ENCODE peak calls at places on chromosomes 12 and 14, in nine cellular contexts. B is body of pancreas, X is heart left ventricle, V is H1, K is ovary, Y is A549, P is adrenal gland, G is sigmoid colon, H is stomach. D is an unnamed sample.

GRCh38 chr12:58888131-58888783 is 32.0 kb downstream of the LRIG3 start:
- DNase-seq in B (peak; percentile 64), X (peak; percentile 70), V (no peak), K (peak; percentile 22), Y (no peak), P (peak; percentile 22), G (peak; percentile 77), H (peak; percentile 37), D (no peak)

GRCh38 chr14:97413991-97414717 is 617.0 kb downstream of the VRK1 start:
- DNase-seq in B (no peak), X (no peak), V (no peak), K (no peak), Y (no peak), P (no peak), G (no peak), H (no peak), D (no peak)

GRCh38 chr14:65424531-65424930 is 12.0 kb downstream of the FUT8 start:
- DNase-seq in B (no peak), X (no peak), V (no peak), K (no peak), Y (no peak), P (no peak), G (no peak), H (no peak), D (no peak)

GRCh38 chr12:40614923-40615322 is 77.3 kb upstream of the CNTN1 start:
- DNase-seq in B (no peak), X (no peak), V (no peak), K (no peak), Y (no peak), P (no peak), G (no peak), H (no peak), D (no peak)

GRCh38 chr12:104055686-104056388 is 5.8 kb upstream of the GLT8D2 start:
- DNase-seq in B (peak; percentile 97), X (peak; percentile 92), V (no peak), K (peak; percentile 13), Y (no peak), P (no peak), G (peak; percentile 92), H (peak; percentile 83), D (no peak)

GRCh38 chr14:75044760-75045159 is 6.5 kb downstream of the MLH3 start:
- DNase-seq in B (no peak), X (no peak), V (no peak), K (no peak), Y (no peak), P (no peak), G (no peak), H (no peak), D (no peak)

GRCh38 chr12:1318327-1319031 is 275.9 kb downstream of the FBXL14 start:
- DNase-seq in B (peak; percentile 62), X (peak; percentile 48), V (no peak), K (no peak), Y (no peak), P (no peak), G (no peak), H (peak; percentile 33), D (no peak)

GRCh38 chr12:104571328-104571727 is 114.6 kb downstream of the CHST11 start:
- DNase-seq in B (no peak), X (no peak), V (no peak), K (no peak), Y (no peak), P (no peak), G (no peak), H (no peak), D (no peak)

GRCh38 chr12:100375023-100375737 is 18.3 kb downstream of the SLC17A8 start:
- DNase-seq in B (peak; percentile 59), X (peak; percentile 84), V (no peak), K (peak; percentile 80), Y (no peak), P (no peak), G (peak; percentile 89), H (peak; percentile 48), D (no peak)

GRCh38 chr14:101193126-101193844 is 289.8 kb upstream of the RTL1 start:
- DNase-seq in B (no peak), X (no peak), V (no peak), K (peak; percentile 6), Y (no peak), P (no peak), G (peak; percentile 29), H (peak; percentile 20), D (no peak)

GRCh38 chr14:68547305-68548193 is 245.3 kb downstream of the ZFP36L1 start:
- DNase-seq in B (peak; percentile 37), X (peak; percentile 57), V (no peak), K (peak; percentile 75), Y (peak; percentile 79), P (no peak), G (peak; percentile 97), H (peak; percentile 41), D (no peak)

GRCh38 chr14:58298880-58299664 is 717 bp downstream of the ARID4A start:
- DNase-seq in B (peak; percentile 51), X (peak; percentile 48), V (no peak), K (peak; percentile 32), Y (peak; percentile 22), P (peak; percentile 51), G (peak; percentile 72), H (peak; percentile 30), D (no peak)

GRCh38 chr14:101928415-101928841 is 35.9 kb upstream of the DYNC1H1 start:
- DNase-seq in B (no peak), X (no peak), V (no peak), K (peak; percentile 58), Y (no peak), P (no peak), G (peak; percentile 58), H (no peak), D (no peak)

GRCh38 chr12:106889950-106890626 is 65.6 kb upstream of the TMEM263 start:
- DNase-seq in B (no peak), X (no peak), V (no peak), K (no peak), Y (no peak), P (no peak), G (no peak), H (no peak), D (no peak)

GRCh38 chr14:61694830-61695694 is at the start of gene HIF1A:
- DNase-seq in B (peak; percentile 97), X (peak; percentile 98), V (peak; percentile 97), K (peak; percentile 95), Y (peak; percentile 93), P (peak; percentile 97), G (peak; percentile 98), H (peak; percentile 97), D (peak; percentile 87)
- TF ChIP-seq POLR2A in B (peak; percentile 96), X (peak; percentile 92), V (peak; percentile 98), K (peak; percentile 90), Y (peak; percentile 95), P (peak; percentile 98), G (peak; percentile 86), H (peak; percentile 87), D (peak; percentile 96)

DNA sequence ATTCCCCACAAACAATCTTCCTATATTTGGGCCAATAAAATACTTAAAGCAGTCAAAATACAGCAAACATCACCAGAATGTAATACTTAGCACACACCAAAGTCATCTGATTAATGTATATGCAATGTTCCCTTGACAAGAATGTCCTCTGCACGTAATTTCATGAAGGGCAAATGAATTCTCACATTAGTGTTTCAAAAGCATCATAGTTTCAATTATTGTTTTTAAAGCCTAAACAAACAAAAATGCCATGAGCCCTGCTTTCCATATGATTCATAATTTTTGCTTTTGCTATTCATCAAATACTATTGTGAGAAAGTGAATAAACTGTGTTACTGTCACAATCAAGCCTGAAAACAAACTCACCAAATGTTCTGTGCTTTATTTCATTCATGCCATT is 156.0 kb downstream of the EPS8 start:
- DNase-seq in B (no peak), X (no peak), V (no peak), K (no peak), Y (no peak), P (no peak), G (no peak), H (no peak), D (no peak)
- H3K4me1 ChIP-seq in B (peaks cover 4% of the 10 kb centered on the region), X (peaks cover 53% of the 10 kb centered on the region), V (peaks cover 4% of the 10 kb centered on the region), K (peaks cover 15% of the 10 kb centered on the region), Y (peaks cover 78% of the 10 kb centered on the region), P (peaks cover 22% of the 10 kb centered on the region), G (peaks cover 41% of the 10 kb centered on the region), H (peaks cover 29% of the 10 kb centered on the region), D (peaks cover 18% of the 10 kb centered on the region)

GRCh38 chr12:75955251-75955650 is 76.3 kb downstream of the PHLDA1 start:
- DNase-seq in B (no peak), X (no peak), V (no peak), K (no peak), Y (no peak), P (no peak), G (no peak), H (no peak), D (no peak)

GRCh38 chr12:75951399-75952228 is 80.0 kb downstream of the PHLDA1 start:
- DNase-seq in B (no peak), X (no peak), V (no peak), K (no peak), Y (no peak), P (no peak), G (no peak), H (no peak), D (no peak)

GRCh38 chr12:75954749-75955148 is 76.8 kb downstream of the PHLDA1 start:
- DNase-seq in B (no peak), X (no peak), V (no peak), K (no peak), Y (no peak), P (no peak), G (no peak), H (no peak), D (no peak)

GRCh38 chr12:75954076-75954475 is 77.5 kb downstream of the PHLDA1 start:
- DNase-seq in B (no peak), X (no peak), V (no peak), K (no peak), Y (peak; percentile 92), P (no peak), G (no peak), H (no peak), D (no peak)

DNA sequence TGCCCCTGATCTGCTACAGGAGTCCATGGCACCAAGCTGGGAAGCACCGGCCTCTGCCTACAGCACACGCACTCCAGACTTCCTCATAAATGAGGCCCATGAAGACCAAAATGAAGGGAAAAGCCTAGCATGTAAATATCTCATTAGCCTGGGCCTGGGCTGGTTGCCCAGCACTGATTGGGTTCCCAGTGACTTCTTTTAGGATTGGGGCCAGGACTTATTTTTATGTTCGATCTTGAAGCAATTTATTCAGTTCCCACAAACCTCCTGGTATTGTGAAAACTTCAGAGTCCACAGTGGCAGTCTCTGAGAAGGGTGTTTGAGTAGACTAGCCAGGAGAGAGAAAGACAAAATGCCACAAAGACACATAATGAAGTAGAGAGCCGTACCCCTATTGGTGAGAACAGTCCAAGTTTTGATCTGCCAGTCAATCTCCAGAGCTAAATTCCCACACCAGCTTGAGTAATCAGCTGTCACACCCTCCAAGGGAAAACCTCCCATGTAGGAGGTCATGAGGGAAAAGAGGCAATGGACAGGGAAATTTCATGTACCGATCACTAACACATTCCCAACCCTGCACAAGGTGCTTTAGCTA is 78.2 kb downstream of the PHLDA1 start:
- DNase-seq in B (peak; percentile 29), X (no peak), V (no peak), K (no peak), Y (peak; percentile 72), P (no peak), G (no peak), H (no peak), D (no peak)
- TF ChIP-seq POLR2A in B (no peak), X (no peak), V (no peak), K (no peak), Y (no peak), P (no peak), G (no peak), H (no peak), D (no peak)

DNA sequence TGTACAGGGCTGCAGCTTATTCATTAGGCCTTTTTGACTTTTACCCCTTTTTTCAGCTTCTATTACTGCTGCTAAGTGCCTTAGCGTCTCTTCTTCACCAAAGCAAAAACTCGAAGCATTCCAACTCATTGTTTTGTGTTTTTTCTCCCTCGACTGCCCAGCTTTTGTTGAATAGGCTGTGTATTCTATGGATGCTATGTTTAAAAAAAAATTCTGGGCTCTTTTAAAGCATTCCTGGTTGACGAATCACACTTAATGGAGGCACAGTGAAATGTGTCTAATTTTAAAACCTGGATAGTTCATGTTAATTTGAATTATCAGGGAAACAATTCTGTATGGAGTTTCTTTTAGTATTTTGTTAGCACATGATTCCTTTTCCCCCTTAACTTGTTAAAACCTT is 29.7 kb downstream of the KTN1 start:
- DNase-seq in B (no peak), X (no peak), V (no peak), K (no peak), Y (no peak), P (no peak), G (no peak), H (no peak), D (no peak)
- H3K4me1 ChIP-seq in B (peaks cover 26% of the 10 kb centered on the region), X (peaks cover 59% of the 10 kb centered on the region), V (peaks cover 6% of the 10 kb centered on the region), K (no peaks in the 10 kb centered on the region), Y (peaks cover 70% of the 10 kb centered on the region), P (peaks cover 33% of the 10 kb centered on the region), G (peaks cover 34% of the 10 kb centered on the region), H (peaks cover 46% of the 10 kb centered on the region), D (no peaks in the 10 kb centered on the region)

D was measured in esophagus squamous epithelium.